ENCODE peak calls at places on chromosomes 12 and 14, in seven cellular contexts. One of them, this sample, is unnamed.

GRCh38 chr12:94168041-94168440 is 19.7 kb downstream of the PLXNC1 start:
- DNase-seq in RPMI7951: no peak
- DNase-seq in brain microvascular endothelial cell: no peak
- DNase-seq in germinal center: no peak
- DNase-seq in T-helper 1 cell: no peak
- DNase-seq in amniotic stem cell: no peak
- DNase-seq in fibroblast of villous mesenchyme: no peak
- DNase-seq in this sample: no peak

GRCh38 chr14:34817768-34818167 is 57.4 kb downstream of the BAZ1A start:
- DNase-seq in brain microvascular endothelial cell: no peak
- DNase-seq in amniotic stem cell: no peak
- DNase-seq in germinal center: no peak
- DNase-seq in fibroblast of villous mesenchyme: no peak
- DNase-seq in T-helper 1 cell: no peak
- DNase-seq in RPMI7951: no peak
- DNase-seq in this sample: no peak

GRCh38 chr12:21731144-21731543 is 43.4 kb downstream of the KCNJ8 start:
- DNase-seq in RPMI7951: no peak
- DNase-seq in amniotic stem cell: no peak
- DNase-seq in fibroblast of villous mesenchyme: peak; percentile 28
- DNase-seq in brain microvascular endothelial cell: no peak
- DNase-seq in T-helper 1 cell: no peak
- DNase-seq in germinal center: no peak
- DNase-seq in this sample: no peak

GRCh38 chr12:94560416-94561221 is 89.7 kb downstream of the TMCC3 start:
- DNase-seq in RPMI7951: peak; percentile 91
- DNase-seq in amniotic stem cell: no peak
- DNase-seq in fibroblast of villous mesenchyme: peak; percentile 34
- DNase-seq in germinal center: peak; percentile 41
- DNase-seq in brain microvascular endothelial cell: peak; percentile 67
- DNase-seq in T-helper 1 cell: no peak
- DNase-seq in this sample: no peak

GRCh38 chr12:60977966-60978365 is 1282.2 kb upstream of the USP15 start:
- DNase-seq in germinal center: no peak
- DNase-seq in RPMI7951: no peak
- DNase-seq in fibroblast of villous mesenchyme: no peak
- DNase-seq in T-helper 1 cell: no peak
- DNase-seq in brain microvascular endothelial cell: no peak
- DNase-seq in amniotic stem cell: no peak
- DNase-seq in this sample: no peak

GRCh38 chr14:73492661-73493060 is 1.9 kb downstream of the RIOX1 start:
- DNase-seq in germinal center: no peak
- DNase-seq in RPMI7951: no peak
- DNase-seq in fibroblast of villous mesenchyme: no peak
- DNase-seq in amniotic stem cell: no peak
- DNase-seq in brain microvascular endothelial cell: no peak
- DNase-seq in T-helper 1 cell: no peak
- DNase-seq in this sample: no peak

GRCh38 chr12:69553626-69554248 is 31.5 kb upstream of the CCT2 start:
- DNase-seq in brain microvascular endothelial cell: no peak
- DNase-seq in germinal center: no peak
- DNase-seq in T-helper 1 cell: no peak
- DNase-seq in amniotic stem cell: no peak
- DNase-seq in fibroblast of villous mesenchyme: peak; percentile 66
- DNase-seq in RPMI7951: peak; percentile 68
- DNase-seq in this sample: no peak

GRCh38 chr12:106140223-106140986 is 1.7 kb upstream of the NUAK1 start:
- DNase-seq in amniotic stem cell: no peak
- DNase-seq in T-helper 1 cell: no peak
- DNase-seq in brain microvascular endothelial cell: no peak
- DNase-seq in fibroblast of villous mesenchyme: no peak
- DNase-seq in germinal center: no peak
- DNase-seq in RPMI7951: no peak
- DNase-seq in this sample: no peak

GRCh38 chr14:61460853-61461611 is 139.7 kb downstream of the PRKCH start:
- DNase-seq in T-helper 1 cell: peak; percentile 36
- DNase-seq in amniotic stem cell: no peak
- DNase-seq in RPMI7951: no peak
- DNase-seq in brain microvascular endothelial cell: peak; percentile 8
- DNase-seq in fibroblast of villous mesenchyme: no peak
- DNase-seq in germinal center: no peak
- DNase-seq in this sample: no peak

GRCh38 chr14:104690266-104690711 is 871 bp downstream of the INF2 start:
- DNase-seq in T-helper 1 cell: no peak
- DNase-seq in RPMI7951: no peak
- DNase-seq in fibroblast of villous mesenchyme: no peak
- DNase-seq in germinal center: no peak
- DNase-seq in brain microvascular endothelial cell: no peak
- DNase-seq in amniotic stem cell: no peak
- DNase-seq in this sample: no peak

GRCh38 chr12:96233941-96234461 is 39.8 kb downstream of the ELK3 start:
- DNase-seq in germinal center: no peak
- DNase-seq in brain microvascular endothelial cell: no peak
- DNase-seq in RPMI7951: peak; percentile 39
- DNase-seq in amniotic stem cell: no peak
- DNase-seq in T-helper 1 cell: no peak
- DNase-seq in fibroblast of villous mesenchyme: peak; percentile 82
- DNase-seq in this sample: no peak

GRCh38 chr12:89098390-89099102 is 253.8 kb downstream of the DUSP6 start:
- DNase-seq in amniotic stem cell: no peak
- DNase-seq in T-helper 1 cell: no peak
- DNase-seq in fibroblast of villous mesenchyme: peak; percentile 17
- DNase-seq in RPMI7951: peak; percentile 93
- DNase-seq in brain microvascular endothelial cell: peak; percentile 21
- DNase-seq in germinal center: no peak
- DNase-seq in this sample: no peak

GRCh38 chr14:97120204-97121120 is 323.3 kb downstream of the VRK1 start:
- DNase-seq in germinal center: no peak
- DNase-seq in amniotic stem cell: no peak
- DNase-seq in T-helper 1 cell: no peak
- DNase-seq in brain microvascular endothelial cell: no peak
- DNase-seq in RPMI7951: peak; percentile 84
- DNase-seq in fibroblast of villous mesenchyme: no peak
- DNase-seq in this sample: peak; percentile 3

GRCh38 chr12:108253540-108253939 is 85.6 kb downstream of the CMKLR1 start:
- DNase-seq in T-helper 1 cell: no peak
- DNase-seq in germinal center: no peak
- DNase-seq in RPMI7951: no peak
- DNase-seq in amniotic stem cell: no peak
- DNase-seq in fibroblast of villous mesenchyme: no peak
- DNase-seq in brain microvascular endothelial cell: no peak
- DNase-seq in this sample: no peak

This sample was measured in immature natural killer cell.